ENCODE peak calls at places on chromosomes 6 and 20, in six cellular contexts. L, W, U, I, O and X are unnamed samples.

GRCh38 chr20:17660667-17661066 is 21.4 kb downstream of the RRBP1 start:
- DNase-seq in O (no peak), I (no peak), U (no peak), L (no peak), W (no peak), X (no peak)

GRCh38 chr20:64116541-64117423 is 9.4 kb upstream of the NPBWR2 start:
- DNase-seq in L (no peak), O (peak; percentile 45), I (no peak), U (no peak), W (peak; percentile 23), X (no peak)

GRCh38 chr6:169321546-169321945 is 67.9 kb upstream of the THBS2 start:
- DNase-seq in I (no peak), L (no peak), W (no peak), U (no peak), O (no peak), X (no peak)

GRCh38 chr6:73803562-73804221 is 107.7 kb downstream of the CD109 start:
- DNase-seq in O (no peak), I (peak; percentile 96), U (peak; percentile 97), L (peak; percentile 98), W (no peak), X (peak; percentile 97)

GRCh38 chr6:142839686-142840040 is 105.3 kb downstream of the HIVEP2 start:
- DNase-seq in W (no peak), O (no peak), I (no peak), U (no peak), L (no peak), X (no peak)

GRCh38 chr6:131532476-131533108 is 40.4 kb upstream of the ARG1 start:
- DNase-seq in L (no peak), I (no peak), W (no peak), U (peak; percentile 4), O (no peak), X (no peak)

GRCh38 chr6:21733311-21733710 is 139.8 kb downstream of the SOX4 start:
- DNase-seq in U (peak; percentile 37), I (no peak), O (no peak), L (no peak), W (no peak), X (no peak)

GRCh38 chr20:36550797-36551299 is 9.5 kb downstream of the MYL9 start:
- DNase-seq in O (peak; percentile 50), W (no peak), L (no peak), I (no peak), U (peak; percentile 17), X (no peak)

GRCh38 chr6:153790881-153791473 is 248.1 kb upstream of the OPRM1 start:
- DNase-seq in U (no peak), O (no peak), L (no peak), W (no peak), I (peak; percentile 37), X (peak; percentile 34)

GRCh38 chr20:21435576-21435975 is 38.2 kb upstream of the NKX2-4 start:
- DNase-seq in O (no peak), I (no peak), U (no peak), L (no peak), W (no peak), X (no peak)

GRCh38 chr6:141726158-141726557 is 406.6 kb upstream of the GJE1 start:
- DNase-seq in I (no peak), U (no peak), W (no peak), L (no peak), O (no peak), X (peak; percentile 10)

GRCh38 chr20:8642247-8642646 is 426.6 kb upstream of the PLCB4 start:
- DNase-seq in W (no peak), I (no peak), L (no peak), O (no peak), U (no peak), X (no peak)

GRCh38 chr6:122734529-122735203 is 44.9 kb upstream of the FABP7 start:
- DNase-seq in O (no peak), W (no peak), L (no peak), I (no peak), U (no peak), X (peak; percentile 49)

GRCh38 chr6:129671442-129672344 is 38.3 kb downstream of the ARHGAP18 start:
- DNase-seq in W (no peak), L (no peak), I (no peak), O (no peak), U (no peak), X (no peak)

GRCh38 chr6:62150048-62150663 is 135.9 kb downstream of the KHDRBS2 start:
- DNase-seq in W (no peak), L (no peak), U (peak; percentile 0), I (peak; percentile 5), O (no peak), X (peak; percentile 21)

GRCh38 chr6:1611572-1612385 is 2.1 kb downstream of the FOXC1 start:
- DNase-seq in U (peak; percentile 53), L (no peak), W (no peak), I (peak; percentile 69), O (no peak), X (peak; percentile 44)

DNA sequence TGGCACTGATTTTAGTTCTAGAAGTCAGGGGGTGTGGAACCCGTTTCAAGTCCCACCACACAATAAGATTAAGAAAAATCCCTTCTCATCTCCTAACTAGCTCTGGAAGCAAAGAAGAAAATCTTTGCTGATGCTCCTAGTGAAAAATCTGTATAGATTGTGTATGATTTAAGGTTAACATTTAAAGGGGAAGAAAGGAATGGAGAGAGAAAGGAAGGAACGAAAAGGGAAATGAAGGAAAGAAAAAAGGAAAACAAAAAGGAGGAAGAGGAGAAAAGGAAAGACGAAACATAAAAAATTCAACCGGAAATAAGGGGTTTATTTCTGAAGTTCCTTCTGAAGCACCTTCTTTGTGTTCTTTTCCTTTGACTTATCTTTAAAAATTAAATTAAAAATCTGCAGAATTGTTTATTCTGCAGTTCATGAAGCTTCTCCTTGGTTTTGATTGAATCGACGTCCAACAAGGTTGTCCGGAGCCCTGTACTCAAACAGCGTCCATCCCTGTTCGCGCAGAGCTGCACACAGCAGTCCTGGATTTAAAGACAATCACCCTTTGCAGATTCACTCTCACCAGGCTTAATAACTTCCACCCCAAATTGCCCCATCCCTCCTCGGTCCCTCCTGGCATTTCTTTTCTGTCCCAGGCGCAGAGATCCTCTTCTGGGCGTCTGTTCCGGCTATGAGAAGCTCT is 1.6 kb upstream of the TFAP2B start:
- DNase-seq in O (no peak), I (no peak), L (no peak), W (no peak), U (no peak), X (no peak)
- H3K4me3 ChIP-seq in O (no peak overlapping the region), I (no peak overlapping the region), L (no peak overlapping the region), W (no peak overlapping the region), U (no peak overlapping the region), X (no peak overlapping the region)

GRCh38 chr20:45408646-45409213 is 641 bp downstream of the DBNDD2 start:
- DNase-seq in L (no peak), U (no peak), I (no peak), O (peak; percentile 60), W (no peak), X (no peak)
- H3K4me3 ChIP-seq in L (no peak overlapping the region), U (no peak overlapping the region), I (no peak overlapping the region), O (no peak overlapping the region), W (peak overlapping the region; percentile 64), X (no peak overlapping the region)

GRCh38 chr6:37142047-37142614 is 27.8 kb upstream of the PIM1 start:
- DNase-seq in L (no peak), I (no peak), W (no peak), U (peak; percentile 32), O (no peak), X (no peak)
- H3K4me3 ChIP-seq in L (no peak overlapping the region), I (no peak overlapping the region), W (no peak overlapping the region), U (no peak overlapping the region), O (no peak overlapping the region), X (no peak overlapping the region)

GRCh38 chr6:108616973-108617372 is 56.3 kb downstream of the FOXO3 start:
- DNase-seq in I (peak; percentile 24), W (no peak), O (no peak), U (no peak), L (no peak), X (no peak)
- H3K4me3 ChIP-seq in I (no peak overlapping the region), W (no peak overlapping the region), O (no peak overlapping the region), U (no peak overlapping the region), L (no peak overlapping the region), X (no peak overlapping the region)

DNA sequence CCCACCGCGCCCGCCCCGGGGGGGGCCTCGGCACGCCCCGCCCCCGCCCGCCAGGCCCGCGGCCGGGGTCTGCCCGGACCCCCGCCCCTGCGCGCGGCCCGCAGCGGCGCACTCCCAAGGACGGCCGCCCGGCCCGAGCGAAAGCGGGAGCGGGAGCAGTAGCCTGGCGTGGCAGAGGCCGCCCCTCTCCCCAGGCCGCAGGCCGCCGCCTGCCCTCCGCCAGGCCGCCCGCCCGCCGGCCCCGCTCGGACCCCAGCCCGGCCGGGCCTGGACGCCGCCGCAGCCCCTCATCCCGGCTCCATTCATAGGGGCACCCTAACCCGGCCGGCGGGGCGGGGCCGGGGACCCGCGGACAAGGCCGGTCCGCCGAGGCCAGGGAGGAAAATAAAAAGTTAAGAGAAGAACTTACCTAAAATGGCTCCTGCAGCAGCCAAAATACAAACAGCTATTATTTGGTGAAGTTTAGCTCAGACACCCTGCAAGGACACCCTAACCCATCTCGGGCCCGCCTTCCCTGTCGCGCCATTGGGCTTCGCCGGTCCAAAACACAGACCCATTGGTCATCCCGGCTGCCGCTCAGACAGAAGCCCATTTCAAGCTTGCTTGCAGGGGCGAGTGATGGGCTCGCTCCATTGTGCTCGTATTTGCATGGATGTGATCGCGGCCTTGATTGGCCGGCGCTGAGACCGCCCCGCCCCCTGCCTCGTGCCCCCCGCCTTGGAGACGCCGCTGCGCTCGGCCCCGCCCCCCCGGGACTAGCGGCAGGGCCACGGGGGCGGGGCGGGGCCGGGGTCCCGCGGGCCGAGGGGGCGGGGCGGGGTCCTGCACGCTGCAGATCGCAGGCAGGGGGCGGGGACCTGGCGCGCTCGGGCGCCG is at the start of gene CHD6:
- DNase-seq in I (peak; percentile 100), W (peak; percentile 100), L (peak; percentile 97), O (peak; percentile 100), U (peak; percentile 99), X (peak; percentile 100)
- H3K4me3 ChIP-seq in I (peak within 1 kb of the TSS; percentile 78), W (peak within 1 kb of the TSS; percentile 73), L (peak within 1 kb of the TSS; percentile 69), O (peak within 1 kb of the TSS; percentile 99), U (peak within 1 kb of the TSS; percentile 85), X (peak within 1 kb of the TSS; percentile 85)

GRCh38 chr6:3746696-3747095 is 4.8 kb downstream of the PXDC1 start:
- DNase-seq in W (no peak), O (no peak), L (no peak), U (no peak), I (no peak), X (no peak)

GRCh38 chr6:3746119-3746691 is 5.3 kb downstream of the PXDC1 start:
- DNase-seq in L (no peak), U (no peak), O (peak; percentile 51), I (no peak), W (peak; percentile 25), X (no peak)

GRCh38 chr6:3744211-3744900 is 7.2 kb downstream of the PXDC1 start:
- DNase-seq in W (no peak), O (peak; percentile 64), U (no peak), I (peak; percentile 37), L (no peak), X (no peak)

GRCh38 chr6:3744901-3745470 is 6.5 kb downstream of the PXDC1 start:
- DNase-seq in O (peak; percentile 46), I (no peak), U (no peak), W (peak; percentile 25), L (no peak), X (no peak)

DNA sequence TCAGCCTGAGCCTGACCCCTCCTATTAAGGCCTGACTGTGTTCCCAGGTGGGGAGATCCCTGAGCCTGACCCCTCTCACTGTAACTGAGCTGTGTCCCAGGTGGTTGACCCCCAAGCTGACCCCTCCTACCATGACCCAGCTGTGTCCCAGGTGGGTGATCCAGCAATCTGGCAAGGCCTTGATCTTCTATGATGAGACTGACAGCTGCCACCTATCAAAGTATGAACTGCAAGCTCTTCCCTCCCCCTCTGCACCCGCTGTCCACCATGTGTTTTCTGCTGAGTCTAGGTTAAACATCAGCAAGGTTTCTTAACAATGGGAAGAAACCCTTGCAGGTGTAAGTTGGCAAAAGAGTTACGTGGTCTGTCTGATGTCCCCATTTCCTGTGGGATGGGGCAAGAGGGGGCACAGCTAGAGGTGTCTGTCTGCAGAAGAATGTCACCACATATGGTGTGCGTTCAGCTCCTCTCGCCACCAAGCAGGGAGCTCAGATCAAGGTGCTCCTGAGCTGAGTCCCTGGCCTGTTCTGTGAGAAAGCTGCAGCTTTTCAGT is 5.9 kb downstream of the PXDC1 start:
- DNase-seq in U (no peak), W (no peak), L (no peak), O (peak; percentile 26), I (no peak), X (no peak)
- H3K4me3 ChIP-seq in U (no peak overlapping the region), W (no peak overlapping the region), L (no peak overlapping the region), O (no peak overlapping the region), I (no peak overlapping the region), X (no peak overlapping the region)